ENCODE peak calls at places on chromosomes 6 and 20, in five cellular contexts. K, H, J, B and Q are unnamed samples.

GRCh38 chr6:154471609-154472362 is 38.7 kb downstream of the CNKSR3 start:
- DNase-seq in J (no peak), H (no peak), B (no peak), K (no peak), Q (no peak)

GRCh38 chr20:56628873-56629463 is at the start of gene TFAP2C:
- DNase-seq in H (no peak), B (no peak), J (peak; percentile 50), K (peak; percentile 42), Q (peak; percentile 85)

GRCh38 chr6:30074331-30075093 is 1.1 kb downstream of the RNF39 start:
- DNase-seq in B (no peak), K (no peak), J (no peak), H (no peak), Q (no peak)

GRCh38 chr6:71410681-71411080 is 122.1 kb downstream of the OGFRL1 start:
- DNase-seq in B (no peak), H (no peak), J (no peak), K (no peak), Q (no peak)

GRCh38 chr20:11755071-11755881 is 162.4 kb upstream of the BTBD3 start:
- DNase-seq in K (no peak), H (peak; percentile 1), J (peak; percentile 4), B (no peak), Q (no peak)

GRCh38 chr20:48892849-48893352 is 28.6 kb upstream of the ARFGEF2 start:
- DNase-seq in K (no peak), J (no peak), H (no peak), B (no peak), Q (no peak)

GRCh38 chr20:49230021-49230420 is 10.8 kb downstream of the DDX27 start:
- DNase-seq in K (no peak), J (no peak), H (no peak), B (no peak), Q (no peak)

GRCh38 chr6:6686748-6687601 is 98.5 kb downstream of the LY86 start:
- DNase-seq in K (no peak), B (peak; percentile 38), J (peak; percentile 95), H (peak; percentile 22), Q (peak; percentile 86)

GRCh38 chr6:129929433-129929832 is 68.3 kb upstream of the TMEM244 start:
- DNase-seq in H (peak; percentile 23), K (no peak), J (no peak), B (no peak), Q (no peak)

GRCh38 chr20:5714261-5715041 is 35.8 kb upstream of the SHLD1 start:
- DNase-seq in B (peak; percentile 92), H (no peak), K (peak; percentile 85), J (peak; percentile 53), Q (no peak)

GRCh38 chr6:129981598-129981997 is 36.8 kb upstream of the L3MBTL3 start:
- DNase-seq in H (no peak), J (no peak), B (no peak), K (no peak), Q (no peak)

GRCh38 chr6:109230444-109230843 is 135.1 kb downstream of the CEP57L1 start:
- DNase-seq in J (no peak), B (no peak), H (no peak), K (no peak), Q (no peak)

GRCh38 chr6:40358473-40359460 is 228.4 kb downstream of the LRFN2 start:
- DNase-seq in K (no peak), B (no peak), H (no peak), J (no peak), Q (peak; percentile 40)

GRCh38 chr6:16179970-16180431 is 51.1 kb downstream of the MYLIP start:
- DNase-seq in J (no peak), H (no peak), B (peak; percentile 82), K (peak; percentile 75), Q (no peak)

GRCh38 chr6:35808688-35809087 is 3.5 kb downstream of the LHFPL5 start:
- DNase-seq in J (no peak), B (no peak), K (no peak), H (no peak), Q (no peak)

GRCh38 chr6:21137708-21138358 is 455.7 kb upstream of the SOX4 start:
- DNase-seq in H (no peak), K (no peak), J (no peak), B (no peak), Q (no peak)

GRCh38 chr6:44301106-44301505 is 12.0 kb downstream of the AARS2 start:
- DNase-seq in K (no peak), B (no peak), H (no peak), J (no peak), Q (no peak)

GRCh38 chr6:139932671-139933070 is 558.2 kb upstream of the CITED2 start:
- DNase-seq in B (no peak), J (no peak), K (no peak), H (no peak), Q (no peak)

GRCh38 chr6:28747631-28748157 is 176.1 kb downstream of the TRIM27 start:
- DNase-seq in B (no peak), K (no peak), H (no peak), J (peak; percentile 57), Q (no peak)

GRCh38 chr6:43743682-43744381 is 26.2 kb upstream of the VEGFA start:
- DNase-seq in K (no peak), H (no peak), B (no peak), J (no peak), Q (no peak)

GRCh38 chr6:90485615-90486277 is 101.1 kb downstream of the MAP3K7 start:
- DNase-seq in H (no peak), B (no peak), K (no peak), J (no peak), Q (no peak)

GRCh38 chr6:9481292-9482029 is 933.4 kb downstream of the TFAP2A start:
- DNase-seq in B (no peak), J (no peak), H (no peak), K (no peak), Q (no peak)

GRCh38 chr6:120869397-120869796 is 464.9 kb downstream of the TBC1D32 start:
- DNase-seq in H (no peak), K (no peak), J (peak; percentile 55), B (no peak), Q (no peak)

GRCh38 chr6:25366785-25367657 is 87.8 kb downstream of the CARMIL1 start:
- DNase-seq in K (peak; percentile 74), B (peak; percentile 62), H (no peak), J (no peak), Q (no peak)

GRCh38 chr6:33690766-33691165 is 20.7 kb downstream of the UQCC2 start:
- DNase-seq in B (no peak), J (no peak), K (no peak), H (no peak), Q (no peak)

GRCh38 chr20:58293453-58293852 is 16.1 kb upstream of the RAB22A start:
- DNase-seq in K (no peak), H (peak; percentile 41), B (no peak), J (no peak), Q (no peak)

GRCh38 chr20:7841967-7842301 is 98.3 kb downstream of the HAO1 start:
- DNase-seq in H (no peak), K (no peak), J (no peak), B (no peak), Q (no peak)

GRCh38 chr20:45121388-45121787 is 2.9 kb downstream of the WFDC12 start:
- DNase-seq in J (no peak), B (no peak), K (no peak), H (no peak), Q (no peak)

GRCh38 chr20:23826541-23827018 is at the start of gene CST2:
- DNase-seq in K (no peak), J (no peak), B (no peak), H (no peak), Q (no peak)

GRCh38 chr6:11972806-11973205 is 39.3 kb upstream of the HIVEP1 start:
- DNase-seq in K (no peak), J (no peak), H (no peak), B (no peak), Q (no peak)